ENCODE peak calls at places on chromosome 15, in nine cellular contexts. M, Q, Z, E, L, J, H, W and U are unnamed samples.

GRCh38 chr15:79724312-79724711 is 172.5 kb downstream of the MTHFS start:
- DNase-seq in M (no peak), Q (peak; percentile 82), Z (peak; percentile 29), E (no peak), L (no peak), J (no peak), H (no peak), W (no peak), U (peak; percentile 11)

GRCh38 chr15:47027322-47027946 is 689.9 kb upstream of the SEMA6D start:
- DNase-seq in M (no peak), Q (no peak), Z (no peak), E (peak; percentile 5), L (no peak), J (no peak), H (no peak), W (no peak), U (no peak)

GRCh38 chr15:87722941-87723691 is 533.4 kb downstream of the NTRK3 start:
- DNase-seq in M (no peak), Q (no peak), Z (peak; percentile 22), E (no peak), L (no peak), J (no peak), H (no peak), W (no peak), U (no peak)

GRCh38 chr15:51499379-51499976 is 123.1 kb downstream of the DMXL2 start:
- DNase-seq in M (no peak), Q (peak; percentile 67), Z (peak; percentile 60), E (peak; percentile 11), L (no peak), J (no peak), H (no peak), W (no peak), U (no peak)

GRCh38 chr15:84034831-84035753 is 200.5 kb upstream of the GOLGA6L4 start:
- DNase-seq in M (no peak), Q (peak; percentile 69), Z (peak; percentile 70), E (peak; percentile 15), L (no peak), J (no peak), H (no peak), W (no peak), U (peak; percentile 22)

GRCh38 chr15:41494922-41495735 is 1.5 kb downstream of the ITPKA start:
- DNase-seq in M (peak; percentile 40), Q (no peak), Z (no peak), E (no peak), L (no peak), J (no peak), H (peak; percentile 44), W (no peak), U (no peak)

GRCh38 chr15:72340366-72340765 is 20.4 kb upstream of the CELF6 start:
- DNase-seq in M (no peak), Q (peak; percentile 33), Z (no peak), E (no peak), L (no peak), J (no peak), H (no peak), W (no peak), U (no peak)

GRCh38 chr15:78341057-78341763 is 1.1 kb downstream of the CRABP1 start:
- DNase-seq in M (no peak), Q (no peak), Z (no peak), E (no peak), L (no peak), J (no peak), H (no peak), W (no peak), U (no peak)

GRCh38 chr15:48720646-48721045 is 75.1 kb upstream of the FBN1 start:
- DNase-seq in M (no peak), Q (peak; percentile 54), Z (no peak), E (no peak), L (no peak), J (no peak), H (no peak), W (no peak), U (no peak)

GRCh38 chr15:51991141-51991540 is 19.6 kb upstream of the LEO1 start:
- DNase-seq in M (no peak), Q (no peak), Z (no peak), E (no peak), L (no peak), J (no peak), H (no peak), W (no peak), U (no peak)

GRCh38 chr15:68199340-68199739 is 5.8 kb downstream of the CALML4 start:
- DNase-seq in M (no peak), Q (no peak), Z (no peak), E (no peak), L (peak; percentile 68), J (no peak), H (no peak), W (no peak), U (no peak)

GRCh38 chr15:68618339-68619302 is 39.8 kb downstream of the CORO2B start:
- DNase-seq in M (no peak), Q (peak; percentile 68), Z (peak; percentile 17), E (no peak), L (no peak), J (no peak), H (no peak), W (no peak), U (no peak)

GRCh38 chr15:56736881-56737707 is 3.8 kb upstream of the ZNF280D start:
- DNase-seq in M (no peak), Q (no peak), Z (no peak), E (no peak), L (no peak), J (no peak), H (no peak), W (no peak), U (no peak)

GRCh38 chr15:69398541-69398940 is 15.6 kb upstream of the KIF23 start:
- DNase-seq in M (no peak), Q (no peak), Z (no peak), E (no peak), L (no peak), J (no peak), H (no peak), W (no peak), U (no peak)

GRCh38 chr15:63996794-63997357 is 49.4 kb downstream of the DAPK2 start:
- DNase-seq in M (no peak), Q (no peak), Z (no peak), E (no peak), L (no peak), J (no peak), H (no peak), W (no peak), U (no peak)
- H3K4me3 ChIP-seq in M (no peak overlapping the region), Q (no peak overlapping the region), Z (no peak overlapping the region), E (no peak overlapping the region), L (no peak overlapping the region), J (no peak overlapping the region), H (no peak overlapping the region), W (no peak overlapping the region), U (no peak overlapping the region)

DNA sequence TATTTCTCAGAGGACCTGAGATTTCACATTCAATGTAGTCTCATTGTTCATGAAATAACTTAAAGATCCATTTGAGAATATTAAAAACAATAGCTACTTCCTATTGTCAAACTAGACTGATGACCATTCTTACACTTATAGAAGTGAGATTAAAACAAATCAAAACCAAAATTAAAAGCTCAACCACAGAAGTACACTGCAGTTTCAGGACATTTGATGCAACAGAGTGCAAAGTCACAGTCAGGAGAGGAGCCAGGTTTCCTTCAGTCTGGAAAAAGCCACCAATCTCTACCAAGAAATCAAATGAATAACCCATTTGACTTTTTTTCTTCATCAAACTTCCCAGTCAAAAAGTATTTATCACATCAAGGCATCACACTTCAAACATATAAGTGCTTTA is 5.5 kb downstream of the CCPG1 start:
- DNase-seq in M (no peak), Q (peak; percentile 46), Z (no peak), E (no peak), L (no peak), J (no peak), H (no peak), W (no peak), U (no peak)
- H3K4me3 ChIP-seq in M (no peak overlapping the region), Q (no peak overlapping the region), Z (no peak overlapping the region), E (no peak overlapping the region), L (no peak overlapping the region), J (peak overlapping the region; percentile 42), H (no peak overlapping the region), W (no peak overlapping the region), U (no peak overlapping the region)

GRCh38 chr15:100832178-100832942 is 47.3 kb upstream of the ALDH1A3 start:
- DNase-seq in M (no peak), Q (no peak), Z (no peak), E (no peak), L (no peak), J (no peak), H (no peak), W (no peak), U (no peak)

GRCh38 chr15:100834731-100835130 is 44.9 kb upstream of the ALDH1A3 start:
- DNase-seq in M (no peak), Q (peak; percentile 7), Z (no peak), E (no peak), L (no peak), J (no peak), H (no peak), W (no peak), U (no peak)

GRCh38 chr15:100833432-100834389 is 45.9 kb upstream of the ALDH1A3 start:
- DNase-seq in M (no peak), Q (no peak), Z (no peak), E (no peak), L (no peak), J (no peak), H (no peak), W (no peak), U (no peak)

GRCh38 chr15:100836501-100836900 is 43.1 kb upstream of the ALDH1A3 start:
- DNase-seq in M (no peak), Q (no peak), Z (no peak), E (no peak), L (no peak), J (no peak), H (no peak), W (no peak), U (no peak)

GRCh38 chr15:100835626-100836025 is 44.0 kb upstream of the ALDH1A3 start:
- DNase-seq in M (no peak), Q (no peak), Z (no peak), E (no peak), L (no peak), J (no peak), H (no peak), W (no peak), U (no peak)
- H3K4me3 ChIP-seq in M (no peak overlapping the region), Q (no peak overlapping the region), Z (no peak overlapping the region), E (no peak overlapping the region), L (no peak overlapping the region), J (no peak overlapping the region), H (no peak overlapping the region), W (no peak overlapping the region), U (no peak overlapping the region)

DNA sequence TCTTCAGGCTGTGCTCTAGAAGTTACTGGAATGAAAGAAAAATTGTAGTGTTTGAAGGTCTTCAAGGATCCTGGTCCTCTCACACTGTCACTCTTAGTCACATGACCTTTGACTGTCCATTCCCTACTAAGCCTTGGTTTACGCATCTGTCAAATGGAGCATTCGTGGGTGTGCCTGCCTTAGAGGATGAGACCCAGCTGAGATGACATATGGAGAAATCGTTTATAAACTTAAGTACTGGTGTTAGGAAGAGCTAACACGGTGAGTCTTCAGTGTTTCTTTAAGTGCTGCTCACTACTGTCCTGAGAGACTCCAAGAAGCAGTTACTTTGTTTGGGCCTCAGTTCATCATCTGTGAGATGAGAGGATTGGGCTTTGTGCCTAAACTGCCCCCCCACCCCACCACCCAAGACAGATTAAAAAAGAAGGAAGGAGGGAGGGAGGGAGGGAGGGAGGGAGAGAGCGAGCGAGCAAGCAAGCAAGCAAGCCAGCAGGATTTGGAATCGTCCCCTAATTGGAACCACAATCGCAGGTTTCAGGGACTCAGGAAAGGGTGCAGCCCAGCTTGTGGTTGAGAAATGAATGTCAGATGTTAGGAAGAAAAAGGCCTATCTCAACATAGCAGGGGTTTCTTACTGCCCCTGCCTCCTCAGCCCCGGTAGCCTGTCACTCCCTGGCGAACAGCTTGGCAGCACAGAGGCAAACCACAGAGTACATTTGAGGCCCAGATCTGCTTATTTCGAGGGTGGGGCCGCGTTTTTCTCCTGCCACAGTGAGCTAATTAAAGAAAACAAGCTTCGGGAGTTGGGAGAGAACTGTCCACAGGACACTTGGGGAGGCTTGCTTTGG is 32.7 kb downstream of the SMAD3 start:
- DNase-seq in M (peak; percentile 71), Q (peak; percentile 92), Z (no peak), E (no peak), L (no peak), J (peak; percentile 51), H (peak; percentile 35), W (no peak), U (peak; percentile 95)
- H3K4me3 ChIP-seq in M (peak overlapping the region; percentile 16), Q (no peak overlapping the region), Z (no peak overlapping the region), E (no peak overlapping the region), L (peak overlapping the region; percentile 18), J (peak overlapping the region; percentile 59), H (peak overlapping the region; percentile 18), W (peak overlapping the region; percentile 51), U (peak overlapping the region; percentile 52)